ENCODE peak calls at places on chromosomes 6 and 20, in six cellular contexts. L is H1, S is ACHN, V is mucosa of gallbladder, R is heart left ventricle, U is iPS DF 19.7. H is an unnamed sample.

GRCh38 chr6:2771021-2771558 is 5.9 kb downstream of the WRNIP1 start:
- DNase-seq in L (no peak), S (no peak), V (no peak), R (no peak), U (no peak), H (no peak)

GRCh38 chr6:105786449-105786848 is 299.7 kb upstream of the PRDM1 start:
- DNase-seq in L (no peak), S (no peak), V (no peak), R (no peak), U (no peak), H (no peak)

GRCh38 chr6:163489584-163489983 is 75.1 kb downstream of the QKI start:
- DNase-seq in L (no peak), S (no peak), V (no peak), R (no peak), U (no peak), H (no peak)

GRCh38 chr20:60037120-60037499 is 78.9 kb downstream of the CDH26 start:
- DNase-seq in L (no peak), S (peak; percentile 78), V (no peak), R (no peak), U (no peak), H (no peak)

GRCh38 chr20:48467622-48468021 is 360.2 kb downstream of the PREX1 start:
- DNase-seq in L (no peak), S (no peak), V (no peak), R (no peak), U (peak; percentile 48), H (peak; percentile 16)

GRCh38 chr6:71531841-71532240 is 243.2 kb downstream of the OGFRL1 start:
- DNase-seq in L (no peak), S (no peak), V (no peak), R (no peak), U (no peak), H (no peak)

GRCh38 chr6:15520616-15521203 is 142.1 kb downstream of the DTNBP1 start:
- DNase-seq in L (no peak), S (no peak), V (no peak), R (no peak), U (no peak), H (no peak)

GRCh38 chr6:91864911-91865310 is 1278.0 kb upstream of the MAP3K7 start:
- DNase-seq in L (no peak), S (no peak), V (no peak), R (no peak), U (no peak), H (no peak)

GRCh38 chr6:41214559-41215238 is 13.4 kb upstream of the TREML4 start:
- DNase-seq in L (peak; percentile 49), S (no peak), V (no peak), R (no peak), U (no peak), H (no peak)

GRCh38 chr20:49187330-49188100 is 619 bp downstream of the STAU1 start:
- DNase-seq in L (no peak), S (no peak), V (no peak), R (peak; percentile 24), U (no peak), H (peak; percentile 35)

GRCh38 chr6:28657756-28658465 is 132.2 kb downstream of the GPX5 start:
- DNase-seq in L (peak; percentile 68), S (peak; percentile 51), V (peak; percentile 24), R (peak; percentile 12), U (no peak), H (no peak)

GRCh38 chr20:22807045-22807444 is 222.7 kb upstream of the FOXA2 start:
- DNase-seq in L (no peak), S (no peak), V (no peak), R (no peak), U (no peak), H (no peak)

GRCh38 chr6:100573169-100573568 is 108.4 kb upstream of the SIM1 start:
- DNase-seq in L (no peak), S (peak; percentile 39), V (no peak), R (no peak), U (no peak), H (no peak)

GRCh38 chr20:49346682-49347081 is 68.8 kb upstream of the ZNFX1 start:
- DNase-seq in L (no peak), S (no peak), V (no peak), R (no peak), U (no peak), H (no peak)

GRCh38 chr6:47810885-47811284 is 29.1 kb downstream of the OPN5 start:
- DNase-seq in L (no peak), S (no peak), V (no peak), R (no peak), U (peak; percentile 15), H (no peak)

GRCh38 chr6:11711644-11711993 is 67.0 kb downstream of the ADTRP start:
- DNase-seq in L (no peak), S (no peak), V (no peak), R (no peak), U (no peak), H (no peak)

GRCh38 chr6:68197356-68197755 is 437.7 kb upstream of the ADGRB3 start:
- DNase-seq in L (no peak), S (no peak), V (no peak), R (no peak), U (no peak), H (no peak)

GRCh38 chr6:79536969-79537747 is at the start of gene LCA5:
- DNase-seq in L (peak; percentile 92), S (peak; percentile 96), V (peak; percentile 94), R (peak; percentile 95), U (peak; percentile 94), H (peak; percentile 89)

GRCh38 chr6:167949121-167949684 is 48.3 kb upstream of the KIF25 start:
- DNase-seq in L (no peak), S (no peak), V (no peak), R (no peak), U (no peak), H (no peak)

GRCh38 chr6:10030942-10031537 is 383.8 kb downstream of the TFAP2A start:
- DNase-seq in L (no peak), S (peak; percentile 46), V (no peak), R (no peak), U (no peak), H (peak; percentile 6)

GRCh38 chr6:37102299-37103168 is 67.4 kb upstream of the PIM1 start:
- DNase-seq in L (peak; percentile 87), S (peak; percentile 84), V (peak; percentile 80), R (peak; percentile 85), U (peak; percentile 85), H (peak; percentile 86)

GRCh38 chr6:82893889-82894652 is 171.6 kb downstream of the UBE3D start:
- DNase-seq in L (no peak), S (no peak), V (no peak), R (no peak), U (no peak), H (no peak)

H was measured in NT2/D1.